ENCODE peak calls at places on chromosomes 7 and 10, in ten cellular contexts. A, G, S, T, W, Y, I, K, L and B are unnamed samples.

GRCh38 chr10:37856881-37857286 is 526 bp downstream of the ZNF248 start:
- DNase-seq in W (peak), T (peak), K (no peak), Y (peak), A (peak), I (peak), G (no peak), L (peak), S (peak), B (no peak)

GRCh38 chr10:92413519-92413918 is 122.6 kb downstream of the MARCHF5 start:
- DNase-seq in K (no peak), A (no peak), L (no peak), W (no peak), G (no peak), I (no peak), Y (no peak), S (no peak), T (no peak), B (no peak)

GRCh38 chr10:958856-959255 is 27.4 kb upstream of the LARP4B start:
- DNase-seq in T (no peak), S (no peak), I (no peak), L (no peak), A (no peak), Y (no peak), W (no peak), G (no peak), K (no peak), B (no peak)

GRCh38 chr7:39810204-39810642 is 139.8 kb upstream of the CDK13 start:
- DNase-seq in G (no peak), Y (no peak), S (no peak), K (no peak), L (no peak), W (no peak), A (no peak), T (peak), I (no peak), B (no peak)

GRCh38 chr10:44306762-44307161 is 78.1 kb downstream of the CXCL12 start:
- DNase-seq in Y (no peak), G (no peak), S (no peak), L (no peak), K (no peak), T (no peak), I (no peak), W (peak), A (no peak), B (no peak)

GRCh38 chr10:21516270-21517131 is 9.0 kb downstream of the SKIDA1 start:
- DNase-seq in S (no peak), K (no peak), W (peak), I (peak), G (peak), T (peak), L (peak), A (peak), Y (peak), B (no peak)

GRCh38 chr10:103701380-103702222 is 153.8 kb downstream of the SH3PXD2A start:
- DNase-seq in T (no peak), L (no peak), I (no peak), S (no peak), A (no peak), K (no peak), W (no peak), G (no peak), Y (no peak), B (no peak)

GRCh38 chr10:132035476-132035875 is 30.3 kb upstream of the JAKMIP3 start:
- DNase-seq in A (no peak), L (no peak), G (no peak), W (no peak), I (no peak), K (no peak), Y (no peak), S (no peak), T (no peak), B (no peak)

GRCh38 chr7:154627571-154628290 is 375.2 kb downstream of the PAXIP1 start:
- DNase-seq in T (no peak), K (no peak), W (no peak), S (no peak), I (no peak), A (no peak), Y (no peak), G (no peak), L (no peak), B (no peak)

GRCh38 chr7:134565643-134566136 is 16.8 kb downstream of the AKR1B15 start:
- DNase-seq in S (no peak), L (peak), Y (no peak), W (peak), A (no peak), T (no peak), I (no peak), K (no peak), G (no peak), B (no peak)

GRCh38 chr10:94183666-94184264 is 179.0 kb downstream of the NOC3L start:
- DNase-seq in G (peak), T (peak), W (peak), L (no peak), K (peak), Y (no peak), S (no peak), A (no peak), I (no peak), B (no peak)

GRCh38 chr7:148306759-148307158 is 283.8 kb upstream of the C7orf33 start:
- DNase-seq in A (no peak), T (no peak), Y (no peak), W (no peak), S (no peak), I (no peak), L (no peak), G (no peak), K (no peak), B (no peak)

GRCh38 chr10:50419091-50419490 is 167.8 kb upstream of the ASAH2 start:
- DNase-seq in S (no peak), W (peak), I (no peak), T (no peak), L (no peak), K (no peak), A (no peak), G (no peak), Y (no peak), B (no peak)

GRCh38 chr10:101961591-101962498 is 94.1 kb downstream of the ARMH3 start:
- DNase-seq in I (no peak), T (no peak), G (no peak), Y (peak), W (peak), A (no peak), K (no peak), L (no peak), S (no peak), B (no peak)

GRCh38 chr10:15188629-15189028 is 20.1 kb upstream of the NMT2 start:
- DNase-seq in T (no peak), S (peak), L (no peak), K (no peak), W (no peak), G (no peak), A (no peak), Y (no peak), I (no peak), B (no peak)

GRCh38 chr10:102342958-102343357 is 52.5 kb upstream of the NFKB2 start:
- DNase-seq in T (no peak), K (no peak), S (no peak), Y (no peak), A (no peak), L (no peak), G (no peak), I (no peak), W (peak), B (no peak)

GRCh38 chr7:30559566-30559965 is 35.1 kb upstream of the GARS1 start:
- DNase-seq in Y (no peak), I (no peak), W (peak), A (no peak), S (no peak), K (no peak), G (no peak), T (no peak), L (no peak), B (no peak)

GRCh38 chr7:87059525-87060287 is at the start of gene ELAPOR2:
- DNase-seq in G (no peak), T (peak), K (peak), Y (peak), W (peak), I (peak), S (peak), A (peak), L (peak), B (peak)

GRCh38 chr10:117360994-117361667 is 14.1 kb downstream of the PDZD8 start:
- DNase-seq in W (peak), S (no peak), T (peak), Y (no peak), I (no peak), A (no peak), G (no peak), K (no peak), L (no peak), B (no peak)

GRCh38 chr10:49595713-49596492 is 14.2 kb upstream of the SLC18A3 start:
- DNase-seq in S (no peak), T (no peak), K (no peak), W (peak), L (no peak), I (no peak), G (no peak), A (no peak), Y (no peak), B (no peak)

GRCh38 chr7:7857143-7857583 is 111.4 kb upstream of the GLCCI1 start:
- DNase-seq in A (no peak), K (no peak), L (no peak), I (no peak), W (no peak), Y (no peak), G (no peak), S (no peak), T (no peak), B (no peak)

GRCh38 chr7:100483101-100483727 is 513 bp upstream of the NYAP1 start:
- DNase-seq in K (peak), G (no peak), W (peak), T (peak), Y (peak), S (peak), A (peak), I (peak), L (peak), B (peak)

GRCh38 chr7:115679976-115680375 is 350.6 kb downstream of the TFEC start:
- DNase-seq in I (no peak), T (peak), G (no peak), A (no peak), S (no peak), W (peak), L (no peak), Y (peak), K (peak), B (no peak)

GRCh38 chr7:28088032-28088431 is 92.6 kb downstream of the JAZF1 start:
- DNase-seq in I (no peak), W (peak), G (no peak), T (no peak), A (no peak), K (no peak), S (no peak), Y (no peak), L (no peak), B (no peak)

GRCh38 chr10:78305311-78305710 is 271.6 kb downstream of the RPS24 start:
- DNase-seq in W (no peak), I (no peak), G (no peak), T (no peak), A (no peak), K (no peak), S (no peak), L (no peak), Y (no peak), B (no peak)

GRCh38 chr7:151249732-151250072 is 1.2 kb upstream of the SMARCD3 start:
- DNase-seq in I (no peak), T (peak), Y (peak), L (peak), G (no peak), A (no peak), S (no peak), W (peak), K (peak), B (no peak)

GRCh38 chr7:66859794-66860645 is 61.0 kb upstream of the TMEM248 start:
- DNase-seq in I (no peak), G (no peak), A (no peak), L (no peak), W (no peak), S (no peak), T (no peak), Y (peak), K (no peak), B (no peak)